ENCODE peak calls at places on chromosomes 1 and 21, in six cellular contexts. F, T, Y, J, U and V are unnamed samples.

GRCh38 chr21:43827015-43827611 is 37.7 kb downstream of the RRP1 start:
- DNase-seq in Y (peak), F (peak), U (no peak), J (peak), T (peak), V (peak)

GRCh38 chr1:35851175-35851869 is 31.7 kb upstream of the AGO1 start:
- DNase-seq in Y (no peak), U (no peak), F (no peak), T (no peak), J (peak), V (no peak)

GRCh38 chr1:1260843-1261560 is 12.7 kb downstream of the UBE2J2 start:
- DNase-seq in U (no peak), T (no peak), Y (no peak), F (no peak), J (no peak), V (no peak)

GRCh38 chr21:17848228-17848627 is 29.1 kb upstream of the C21orf91 start:
- DNase-seq in U (no peak), F (peak), J (peak), T (peak), Y (no peak), V (peak)

GRCh38 chr1:205444931-205445652 is 10.8 kb downstream of the BLACAT1 start:
- DNase-seq in F (no peak), U (no peak), T (peak), J (no peak), Y (no peak), V (no peak)

GRCh38 chr1:115337633-115338456 is at the start of gene NGF:
- DNase-seq in T (peak), J (peak), F (peak), U (no peak), Y (no peak), V (peak)

GRCh38 chr1:210938416-210938925 is 195.5 kb downstream of the KCNH1 start:
- DNase-seq in T (no peak), J (no peak), F (no peak), U (no peak), Y (no peak), V (no peak)

GRCh38 chr1:33348194-33348593 is 27.3 kb upstream of the A3GALT2 start:
- DNase-seq in T (no peak), Y (no peak), J (no peak), F (peak), U (no peak), V (peak)

GRCh38 chr1:108478429-108479015 is 28.4 kb downstream of the NBPF6 start:
- DNase-seq in T (no peak), F (no peak), Y (no peak), J (no peak), U (no peak), V (no peak)